ENCODE peak calls at places on chromosomes 1 and 21, in five cellular contexts. O is K562, K is GM12878, H is HepG2, W is SK-N-SH. G is an unnamed sample.

GRCh38 chr1:95023399-95024050 is 49.2 kb downstream of the ALG14 start:
- DNase-seq in K (no peak), H (no peak), O (no peak), W (no peak), G (no peak)

GRCh38 chr1:117565083-117565556 is 40.7 kb upstream of the TENT5C start:
- DNase-seq in K (no peak), W (no peak), O (no peak), H (no peak), G (no peak)

GRCh38 chr1:31470794-31471315 is 57.8 kb downstream of the SERINC2 start:
- DNase-seq in W (no peak), K (no peak), H (no peak), O (no peak), G (no peak)

GRCh38 chr1:1760345-1760650 is 18.0 kb downstream of the NADK start:
- DNase-seq in H (no peak), O (no peak), W (no peak), K (no peak), G (no peak)

GRCh38 chr1:67921725-67922489 is 88.6 kb upstream of the GNG12 start:
- DNase-seq in O (peak), H (no peak), K (no peak), W (no peak), G (no peak)

GRCh38 chr1:229159668-229160544 is 111.0 kb upstream of the RAB4A start:
- DNase-seq in K (no peak), O (no peak), H (peak), W (no peak), G (peak)

GRCh38 chr1:170721621-170722020 is 57.7 kb downstream of the PRRX1 start:
- DNase-seq in W (no peak), H (no peak), O (no peak), K (no peak), G (no peak)

GRCh38 chr1:49045371-49045770 is 268.7 kb upstream of the BEND5 start:
- DNase-seq in O (no peak), K (no peak), W (no peak), H (no peak), G (no peak)

GRCh38 chr1:216705686-216706085 is 17.5 kb downstream of the ESRRG start:
- DNase-seq in W (peak), K (no peak), O (no peak), H (no peak), G (no peak)

GRCh38 chr1:115069186-115069585 is 20.1 kb downstream of the TSPAN2 start:
- DNase-seq in W (no peak), H (no peak), K (no peak), O (no peak), G (no peak)

GRCh38 chr1:59505596-59506028 is 208.7 kb downstream of the FGGY start:
- DNase-seq in W (no peak), O (peak), K (no peak), H (no peak), G (no peak)

DNA sequence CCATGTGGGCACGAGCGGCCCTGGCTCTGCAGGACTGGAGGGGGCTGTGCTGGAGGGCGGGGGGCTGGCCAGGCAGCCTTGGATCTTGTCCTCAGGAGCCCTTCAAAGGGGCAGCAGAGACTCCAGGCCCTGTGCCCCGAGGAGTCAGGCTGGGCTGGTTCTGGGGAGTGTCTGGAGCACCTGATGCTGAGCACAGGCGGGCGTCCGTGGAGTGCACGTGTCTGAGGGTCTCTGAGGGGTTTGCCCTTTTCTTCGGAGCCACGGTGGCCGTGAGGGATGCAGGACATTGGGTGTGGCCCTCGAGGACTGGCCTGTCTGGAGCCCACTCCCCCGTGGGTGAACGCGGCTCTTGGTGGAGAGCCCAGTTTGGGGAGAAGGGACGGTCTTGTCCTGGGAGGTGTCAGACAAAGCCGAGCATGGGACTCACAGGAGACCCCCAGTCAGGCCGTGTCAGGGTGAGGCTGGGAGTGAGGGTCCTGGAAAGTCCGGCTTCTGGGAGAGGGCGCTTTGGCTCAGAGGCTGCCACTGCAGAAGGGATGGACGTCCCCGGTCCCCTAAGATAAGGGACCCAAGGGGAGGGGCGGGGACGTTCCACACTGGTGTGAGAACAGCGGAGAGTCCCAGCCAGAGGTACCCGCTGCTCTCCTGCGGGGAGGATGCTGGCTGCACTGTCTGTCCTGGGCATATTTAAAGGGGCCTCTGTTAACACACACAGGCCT is 60.8 kb downstream of the COL18A1 start:
- DNase-seq in K (no peak), H (no peak), O (no peak), W (peak), G (no peak)
- TF ChIP-seq POLR2AphosphoS5 in K (no peak), H (no peak), O (no peak), W (no peak), G (no peak)

GRCh38 chr1:183328371-183328770 is 89.8 kb downstream of the NMNAT2 start:
- DNase-seq in W (no peak), K (no peak), O (no peak), H (no peak), G (no peak)

GRCh38 chr1:183331095-183331742 is 87.0 kb downstream of the NMNAT2 start:
- DNase-seq in W (peak), O (no peak), H (peak), K (no peak), G (no peak)

GRCh38 chr1:183323849-183324683 is 94.1 kb downstream of the NMNAT2 start:
- DNase-seq in O (no peak), K (no peak), H (no peak), W (no peak), G (no peak)

GRCh38 chr1:183330335-183330734 is 87.8 kb downstream of the NMNAT2 start:
- DNase-seq in O (no peak), K (no peak), W (no peak), H (no peak), G (no peak)

DNA sequence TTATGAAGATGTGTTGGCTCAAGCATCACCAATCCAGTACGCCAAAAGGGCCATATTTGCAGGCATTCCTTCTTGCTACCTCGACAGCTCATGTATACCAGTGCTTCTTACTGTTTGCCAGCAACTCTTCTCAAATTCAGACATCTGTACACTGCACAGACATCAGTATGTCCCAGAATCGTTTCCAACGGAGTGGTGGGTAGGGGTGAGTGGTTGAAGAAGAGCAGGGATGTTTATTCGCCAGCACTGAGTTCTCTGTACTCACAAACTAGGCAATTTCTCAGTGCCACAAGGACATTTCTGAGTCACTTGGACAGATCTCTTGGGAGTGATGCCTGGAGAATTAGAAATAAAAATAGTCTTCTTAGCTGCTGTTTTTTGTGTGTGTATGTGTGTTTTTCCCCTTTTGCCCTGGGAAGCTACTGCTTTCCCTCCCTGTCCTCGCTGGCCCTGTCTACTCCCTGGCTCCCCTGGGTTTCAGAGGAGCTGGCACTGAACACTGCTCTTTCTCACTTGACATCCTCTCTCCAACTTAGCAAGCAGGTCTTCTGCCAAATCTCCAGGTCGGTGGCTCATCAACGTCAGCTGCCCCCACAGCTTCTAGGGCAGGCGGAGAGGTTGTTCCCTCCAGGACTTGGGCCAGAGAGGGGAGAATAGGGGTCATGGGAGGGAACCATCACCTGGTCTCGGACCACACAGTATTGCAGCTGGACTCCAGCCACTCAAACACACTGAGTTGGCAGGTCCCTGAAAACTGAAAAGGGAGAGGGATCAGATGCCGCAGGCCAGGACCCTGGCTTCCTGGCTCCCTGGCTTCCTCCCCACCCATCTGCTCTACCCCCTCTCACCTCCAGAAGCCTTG is 90.5 kb downstream of the NMNAT2 start:
- DNase-seq in H (no peak), O (no peak), W (no peak), K (no peak), G (no peak)
- TF ChIP-seq GABPA in H (no peak), O (no peak), W (no peak), K (no peak), G (no peak)

GRCh38 chr21:38610573-38611251 is 112.4 kb upstream of the ERG start:
- DNase-seq in W (no peak), H (no peak), O (no peak), K (no peak), G (peak)
- TF ChIP-seq REST in W (no peak), H (no peak), O (no peak), K (no peak), G (no peak)

GRCh38 chr1:237282266-237282783 is 240.3 kb downstream of the RYR2 start:
- DNase-seq in W (peak), K (no peak), H (no peak), O (no peak), G (no peak)
- TF ChIP-seq POLR2AphosphoS5 in W (no peak), K (no peak), H (no peak), O (no peak), G (no peak)

GRCh38 chr21:39686636-39687035 is 58.3 kb upstream of the IGSF5 start:
- DNase-seq in O (no peak), H (no peak), K (no peak), W (no peak), G (no peak)
- TF ChIP-seq GABPA in O (no peak), H (no peak), K (no peak), W (no peak), G (no peak)

G was measured in HL-60.